ENCODE peak calls at places on chromosomes 11 and 22, in four cellular contexts. V is HL-60, Q is tibial artery, D is lower lobe of right lung. W is an unnamed sample. For H3K27me3, the result is how much of the 10 kb centered on the place peaks cover.

GRCh38 chr11:47981667-47982404 is 1.5 kb downstream of the PTPRJ start:
- DNase-seq in V (no peak), Q (no peak), D (peak), W (no peak)

GRCh38 chr11:79352304-79352703 is 88.5 kb downstream of the TENM4 start:
- DNase-seq in V (no peak), Q (no peak), D (no peak), W (no peak)

GRCh38 chr22:46798366-46799057 is 36.1 kb downstream of the TBC1D22A start:
- DNase-seq in V (peak), Q (peak), D (peak), W (peak)

GRCh38 chr22:25054943-25055511 is 102.5 kb downstream of the KIAA1671 start:
- DNase-seq in V (no peak), Q (peak), D (no peak), W (no peak)

GRCh38 chr11:91755951-91756707 is 468.5 kb upstream of the FAT3 start:
- DNase-seq in V (no peak), Q (no peak), D (no peak), W (no peak)

GRCh38 chr11:76662656-76663460 is 7.7 kb downstream of the LRRC32 start:
- DNase-seq in V (no peak), Q (peak), D (no peak), W (no peak)

GRCh38 chr22:38982008-38982927 is at the start of gene APOBEC3B:
- DNase-seq in V (peak), Q (peak), D (peak), W (peak)

GRCh38 chr22:35380537-35381423 is at the start of gene HMOX1:
- DNase-seq in V (peak), Q (peak), D (peak), W (peak)

GRCh38 chr11:57214494-57214893 is 22.6 kb downstream of the APLNR start:
- DNase-seq in V (no peak), Q (no peak), D (no peak), W (no peak)

GRCh38 chr11:39374963-39375698 is 2084.3 kb downstream of the LRRC4C start:
- DNase-seq in V (no peak), Q (no peak), D (no peak), W (peak)

GRCh38 chr11:46519351-46519750 is 74.5 kb downstream of the AMBRA1 start:
- DNase-seq in V (no peak), Q (no peak), D (no peak), W (no peak)

GRCh38 chr11:110621826-110622225 is 90.4 kb downstream of the ARHGAP20 start:
- DNase-seq in V (no peak), Q (no peak), D (no peak), W (no peak)

GRCh38 chr11:9747816-9748215 is 83.9 kb downstream of the SWAP70 start:
- DNase-seq in V (no peak), Q (no peak), D (peak), W (no peak)

GRCh38 chr22:21778705-21779363 is 43.2 kb upstream of the YPEL1 start:
- DNase-seq in V (no peak), Q (no peak), D (no peak), W (no peak)

GRCh38 chr11:99316761-99317475 is 296.2 kb downstream of the CNTN5 start:
- DNase-seq in V (no peak), Q (no peak), D (no peak), W (no peak)

GRCh38 chr11:95977534-95978174 is 53.7 kb upstream of the MTMR2 start:
- DNase-seq in V (no peak), Q (no peak), D (no peak), W (no peak)

GRCh38 chr11:129960216-129961214 is 42.1 kb downstream of the PRDM10 start:
- DNase-seq in V (no peak), Q (no peak), D (no peak), W (no peak)

GRCh38 chr11:115965754-115966504 is 461.7 kb upstream of the CADM1 start:
- DNase-seq in V (no peak), Q (no peak), D (peak), W (no peak)

GRCh38 chr22:30079952-30080533 is at the start of gene HORMAD2:
- DNase-seq in V (no peak), Q (no peak), D (peak), W (no peak)

GRCh38 chr11:85539029-85539689 is 88.0 kb downstream of the DLG2 start:
- DNase-seq in V (no peak), Q (no peak), D (no peak), W (no peak)

GRCh38 chr11:129854229-129854805 is 38.7 kb downstream of the TMEM45B start:
- DNase-seq in V (no peak), Q (no peak), D (no peak), W (no peak)

DNA sequence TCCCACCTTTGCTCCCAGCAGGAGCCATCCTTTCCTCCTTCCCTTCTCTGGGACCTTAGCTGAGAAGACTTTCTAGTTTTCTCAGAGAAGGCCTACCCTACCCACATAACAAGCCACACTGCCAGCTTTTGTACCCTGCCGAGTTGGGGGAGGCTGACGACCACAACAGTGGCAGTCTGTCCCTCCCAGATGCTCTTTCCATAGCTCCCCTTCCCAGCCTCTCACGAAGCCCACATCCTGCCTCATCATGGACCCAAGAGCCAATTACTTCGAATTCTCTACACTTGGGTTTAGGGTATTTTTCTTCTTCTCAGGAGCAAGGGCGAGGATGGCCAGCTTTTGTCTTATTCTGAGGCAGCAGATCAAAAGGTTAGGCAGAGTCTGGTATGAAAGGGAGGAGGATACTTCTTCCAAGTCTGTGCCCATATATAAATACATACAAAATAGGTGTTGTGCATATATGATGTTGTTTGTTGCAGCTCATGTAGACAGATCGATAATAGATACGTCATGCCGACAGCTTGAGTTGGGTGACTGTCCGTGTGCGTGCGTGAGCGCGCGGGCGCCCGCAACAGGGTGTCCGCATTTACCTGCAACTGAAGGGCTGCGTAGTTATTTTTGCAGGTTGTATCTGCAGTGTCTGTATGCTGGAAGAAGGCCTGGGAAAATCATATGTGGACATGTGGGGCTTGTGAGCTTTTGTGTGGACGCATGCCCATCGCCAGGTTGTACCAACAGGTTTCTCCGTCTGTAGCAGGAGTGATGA is 846 bp upstream of the NRGN start:
- DNase-seq in V (no peak), Q (no peak), D (no peak), W (no peak)
- H3K27me3 ChIP-seq in V (under half), Q (under half), D (under half), W (under half)

DNA sequence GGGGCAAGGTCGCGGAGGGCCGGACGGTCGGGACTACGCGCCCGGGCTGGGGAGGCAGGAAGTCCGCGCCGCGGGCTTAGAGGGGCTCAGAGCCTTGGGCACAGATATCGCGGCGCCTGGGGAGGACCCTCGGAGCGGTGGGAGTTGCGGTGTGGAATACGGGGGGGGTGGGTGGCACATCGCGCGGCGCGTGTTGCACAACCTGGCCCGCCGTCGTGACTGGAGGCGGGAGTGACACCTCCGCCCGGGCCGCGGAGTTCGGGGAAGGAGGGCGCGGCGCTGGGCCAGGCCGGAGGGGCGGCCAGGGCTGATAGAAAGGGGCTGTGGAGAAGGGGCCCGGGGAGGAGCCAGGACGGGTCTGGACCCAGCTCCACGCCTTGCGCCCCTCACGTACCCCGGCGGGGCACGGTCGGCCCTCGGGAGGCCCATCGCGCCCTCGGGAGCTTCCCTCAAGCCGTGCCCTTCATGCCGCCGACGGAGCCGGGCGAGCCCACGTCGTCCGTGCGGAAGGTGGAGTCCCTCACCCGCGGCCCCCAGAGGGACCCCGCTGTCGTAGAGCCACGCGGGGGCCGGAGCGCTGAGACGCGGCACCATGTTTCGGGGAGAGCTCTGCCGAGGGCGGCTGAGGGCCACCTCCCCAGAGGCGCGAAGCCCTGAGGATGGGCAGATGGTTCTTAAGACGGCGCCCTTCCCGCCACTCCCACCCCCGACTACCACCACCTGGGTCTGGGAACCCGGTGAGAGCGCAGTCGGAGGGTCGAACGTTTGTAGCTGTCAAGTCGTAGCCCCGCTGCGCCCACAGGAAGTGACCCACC is 684 bp downstream of the IL17RA start:
- DNase-seq in V (no peak), Q (peak), D (peak), W (no peak)
- H3K27ac ChIP-seq in V (peak), Q (peak), D (peak), W (peak)

GRCh38 chr22:44245438-44245837 is 64.7 kb downstream of the PARVG start:
- DNase-seq in V (no peak), Q (no peak), D (no peak), W (no peak)
- H3K27me3 ChIP-seq in V (under half), Q (under half), D (under half), W (under half)

DNA sequence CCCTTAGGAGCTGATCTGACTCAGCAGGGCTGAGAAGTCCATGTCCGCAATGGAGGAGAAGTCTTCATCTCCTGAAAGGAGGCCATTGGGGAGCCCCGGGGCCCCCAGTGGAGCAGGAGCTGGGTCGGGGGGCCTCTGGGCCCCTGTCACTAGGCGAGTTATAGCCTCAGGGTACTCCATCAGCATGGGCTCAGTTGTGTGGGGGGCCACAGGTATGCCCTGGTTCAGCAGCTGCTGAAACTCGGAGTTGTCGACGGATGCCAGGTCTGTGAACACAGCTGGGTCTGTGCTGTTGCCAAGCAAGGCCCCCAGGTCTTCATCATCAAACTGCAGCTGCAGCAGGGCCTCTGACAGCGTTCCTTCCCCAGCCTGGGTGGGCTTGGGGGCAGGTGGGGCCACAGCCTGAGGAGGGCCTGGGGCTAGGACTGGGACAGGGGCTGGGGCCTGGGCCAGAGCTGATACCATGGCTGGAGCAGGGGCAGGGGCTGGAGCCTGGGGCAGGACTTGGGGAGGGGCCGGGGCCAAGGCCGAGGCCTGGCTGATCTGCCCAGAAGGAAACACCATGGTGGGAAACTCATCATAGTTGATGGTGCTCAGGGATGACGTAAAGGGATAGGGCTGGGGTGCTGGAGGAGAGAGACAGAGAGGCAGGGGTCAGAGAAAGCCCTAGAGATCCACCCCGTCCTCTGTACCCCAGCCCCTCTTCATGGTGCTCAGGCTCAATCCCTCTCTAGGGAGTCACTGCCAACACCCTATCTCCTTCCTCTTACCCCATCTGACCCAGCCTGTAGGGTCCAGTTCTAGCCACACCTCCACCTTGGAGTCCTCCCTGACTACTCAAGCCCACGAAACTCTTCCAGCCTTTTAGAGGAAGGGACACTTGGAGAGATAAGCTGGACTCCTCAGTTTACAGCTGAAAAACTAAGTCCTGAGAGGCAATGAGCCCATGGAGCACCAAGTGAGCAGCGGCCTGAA is 8.1 kb downstream of the RELA start:
- DNase-seq in V (no peak), Q (no peak), D (no peak), W (no peak)
- H3K27ac ChIP-seq in V (no peak), Q (peak), D (peak), W (no peak)

GRCh38 chr11:71330349-71330748 is 78.0 kb upstream of the SHANK2 start:
- DNase-seq in V (no peak), Q (no peak), D (no peak), W (no peak)

GRCh38 chr11:71330996-71331395 is 78.6 kb upstream of the SHANK2 start:
- DNase-seq in V (no peak), Q (no peak), D (no peak), W (no peak)

GRCh38 chr11:71333473-71333872 is 81.1 kb upstream of the SHANK2 start:
- DNase-seq in V (no peak), Q (peak), D (no peak), W (no peak)

GRCh38 chr11:71332046-71332445 is 79.7 kb upstream of the SHANK2 start:
- DNase-seq in V (no peak), Q (no peak), D (no peak), W (no peak)

DNA sequence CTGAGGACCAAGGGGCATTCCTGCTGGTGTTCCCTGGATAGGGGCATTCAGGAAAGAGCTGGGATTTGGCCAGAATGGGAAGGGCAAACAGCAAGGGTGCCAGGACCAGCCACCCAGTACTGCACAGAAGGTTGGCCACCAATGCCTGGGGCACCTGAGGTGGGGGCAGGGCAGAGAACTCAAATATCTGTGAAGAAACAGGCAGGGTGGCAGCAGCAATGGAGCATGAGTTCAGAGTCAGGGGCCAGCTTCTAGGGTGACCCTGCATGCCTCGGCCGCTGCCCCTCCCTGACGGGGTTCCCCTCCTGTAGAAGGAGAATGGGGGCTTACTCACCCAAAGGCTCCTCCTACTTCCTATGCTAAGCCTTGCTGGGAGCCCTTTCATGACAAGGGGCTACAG is 79.3 kb upstream of the SHANK2 start:
- DNase-seq in V (no peak), Q (no peak), D (no peak), W (no peak)
- H3K27me3 ChIP-seq in V (under half), Q (under half), D (under half), W (under half)

DNA sequence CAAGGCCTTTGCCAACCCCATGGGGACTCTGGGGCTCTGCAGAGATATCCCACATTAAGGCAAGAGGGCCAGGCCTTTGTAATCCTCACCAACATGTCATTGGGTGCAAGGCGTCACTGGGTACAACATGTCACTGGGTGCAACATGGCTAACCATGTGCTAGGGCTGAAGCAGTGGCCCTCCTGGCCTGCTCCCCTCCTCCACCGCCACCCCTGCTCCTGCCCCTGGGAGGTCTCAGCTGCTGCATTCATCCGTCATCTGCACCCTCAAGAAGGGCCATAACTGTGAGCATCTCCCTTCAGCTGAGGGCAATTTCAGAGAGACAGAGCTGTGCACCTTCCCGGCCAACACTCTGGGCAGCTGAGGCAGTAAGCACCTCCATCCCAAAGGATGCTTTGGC is 16.7 kb upstream of the OAF start:
- DNase-seq in V (no peak), Q (no peak), D (no peak), W (no peak)
- H3K27ac ChIP-seq in V (no peak), Q (no peak), D (no peak), W (no peak)

GRCh38 chr11:19290356-19290755 is 49.6 kb upstream of the E2F8 start:
- DNase-seq in V (no peak), Q (no peak), D (no peak), W (no peak)
- H3K27me3 ChIP-seq in V (under half), Q (under half), D (under half), W (under half)

DNA sequence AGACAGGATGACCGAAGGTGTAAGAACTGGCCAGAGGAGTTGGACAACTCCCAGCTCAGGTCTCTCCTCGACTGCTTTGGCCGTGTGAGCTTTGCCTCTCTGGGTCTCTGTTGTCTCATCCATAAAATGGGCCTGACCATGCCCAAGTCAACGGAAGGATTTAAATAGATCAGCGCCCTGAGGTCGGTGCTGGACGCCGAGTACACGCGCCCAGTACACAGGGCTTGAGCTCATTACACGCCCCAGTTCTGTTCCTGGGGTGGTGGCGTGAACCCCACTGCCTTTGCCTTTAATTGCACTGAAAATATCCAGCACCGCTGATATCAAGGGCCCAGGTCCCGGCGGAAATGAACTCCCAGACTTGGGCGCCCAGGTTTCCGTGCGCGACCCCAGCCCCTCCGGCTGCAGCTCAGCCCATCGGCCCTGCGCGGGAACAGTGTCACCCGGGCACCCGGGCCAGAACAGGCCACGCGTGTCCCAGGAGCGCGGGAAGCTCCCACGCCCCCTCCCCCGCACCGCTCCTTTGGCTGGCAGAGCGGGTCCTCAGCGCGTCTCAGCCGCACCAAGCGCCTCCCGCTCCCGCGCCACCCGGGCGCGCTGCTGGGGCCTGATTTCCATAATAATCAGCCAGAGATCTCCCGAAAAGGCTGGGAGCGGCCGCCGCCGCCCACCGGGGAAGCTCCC is 42.2 kb downstream of the CYTH4 start:
- DNase-seq in V (no peak), Q (no peak), D (no peak), W (no peak)
- H3K27ac ChIP-seq in V (no peak), Q (no peak), D (no peak), W (no peak)